ENCODE peak calls at places on chromosomes 4 and X, in eight cellular contexts. A is choroid plexus epithelial cell, M is brain microvascular endothelial cell, Q is fibroblast of pulmonary artery, T is lower leg skin, Z is cardiac fibroblast, E is AG10803, P is mucosa of descending colon. O is an unnamed sample.

GRCh38 chr4:17168571-17168970 is 270.1 kb upstream of the LDB2 start:
- DNase-seq in A (peak; percentile 95), M (peak; percentile 84), Q (peak; percentile 90), T (no peak), Z (peak; percentile 90), E (peak; percentile 62), P (no peak), O (peak; percentile 89)

GRCh38 chr4:37675587-37676290 is 10.4 kb downstream of the RELL1 start:
- DNase-seq in A (no peak), M (no peak), Q (no peak), T (no peak), Z (no peak), E (no peak), P (no peak), O (no peak)

GRCh38 chrX:129961180-129962083 is 21.0 kb upstream of the BCORL1 start:
- DNase-seq in A (no peak), M (peak; percentile 10), Q (no peak), T (peak; percentile 92), Z (no peak), E (no peak), P (peak; percentile 87), O (no peak)

GRCh38 chr4:150039790-150040189 is 38.5 kb upstream of the DCLK2 start:
- DNase-seq in A (no peak), M (no peak), Q (no peak), T (no peak), Z (no peak), E (no peak), P (no peak), O (no peak)

GRCh38 chrX:48752498-48752897 is 9.0 kb upstream of the GLOD5 start:
- DNase-seq in A (no peak), M (no peak), Q (no peak), T (no peak), Z (no peak), E (no peak), P (no peak), O (no peak)

GRCh38 chr4:135492439-135492838 is 1290.8 kb upstream of the PABPC4L start:
- DNase-seq in A (no peak), M (no peak), Q (no peak), T (no peak), Z (no peak), E (no peak), P (no peak), O (no peak)

GRCh38 chrX:40734956-40735317 is 405 bp downstream of the MED14 start:
- DNase-seq in A (peak; percentile 24), M (no peak), Q (peak; percentile 16), T (no peak), Z (peak; percentile 31), E (peak; percentile 3), P (no peak), O (no peak)

GRCh38 chr4:24070117-24070516 is 180.3 kb upstream of the PPARGC1A start:
- DNase-seq in A (peak; percentile 84), M (peak; percentile 79), Q (peak; percentile 73), T (no peak), Z (peak; percentile 47), E (peak; percentile 65), P (no peak), O (peak; percentile 12)

GRCh38 chr4:10096201-10096975 is 20.2 kb downstream of the WDR1 start:
- DNase-seq in A (peak; percentile 96), M (peak; percentile 94), Q (peak; percentile 91), T (peak; percentile 91), Z (peak; percentile 88), E (peak; percentile 87), P (peak; percentile 64), O (peak; percentile 86)

GRCh38 chr4:89316931-89317366 is 9.3 kb upstream of the GPRIN3 start:
- DNase-seq in A (peak; percentile 77), M (peak; percentile 34), Q (peak; percentile 75), T (no peak), Z (peak; percentile 59), E (peak; percentile 60), P (no peak), O (no peak)

GRCh38 chr4:115249808-115250207 is 136.4 kb upstream of the NDST4 start:
- DNase-seq in A (no peak), M (no peak), Q (no peak), T (no peak), Z (no peak), E (no peak), P (no peak), O (no peak)

GRCh38 chrX:74420194-74421035 is 878 bp upstream of the SLC16A2 start:
- DNase-seq in A (peak; percentile 38), M (peak; percentile 11), Q (peak; percentile 58), T (peak; percentile 91), Z (peak; percentile 79), E (peak; percentile 76), P (peak; percentile 64), O (peak; percentile 19)

GRCh38 chrX:25219480-25219879 is 203.7 kb upstream of the ARX start:
- DNase-seq in A (no peak), M (no peak), Q (no peak), T (no peak), Z (no peak), E (no peak), P (no peak), O (no peak)

GRCh38 chr4:178633263-178633662 is 1191.0 kb upstream of the AGA start:
- DNase-seq in A (no peak), M (no peak), Q (no peak), T (no peak), Z (no peak), E (no peak), P (no peak), O (no peak)
- TF ChIP-seq CTCF in A (no peak), M (no peak), Q (no peak), T (no peak), Z (no peak), E (no peak), P (no peak), O (no peak)

DNA sequence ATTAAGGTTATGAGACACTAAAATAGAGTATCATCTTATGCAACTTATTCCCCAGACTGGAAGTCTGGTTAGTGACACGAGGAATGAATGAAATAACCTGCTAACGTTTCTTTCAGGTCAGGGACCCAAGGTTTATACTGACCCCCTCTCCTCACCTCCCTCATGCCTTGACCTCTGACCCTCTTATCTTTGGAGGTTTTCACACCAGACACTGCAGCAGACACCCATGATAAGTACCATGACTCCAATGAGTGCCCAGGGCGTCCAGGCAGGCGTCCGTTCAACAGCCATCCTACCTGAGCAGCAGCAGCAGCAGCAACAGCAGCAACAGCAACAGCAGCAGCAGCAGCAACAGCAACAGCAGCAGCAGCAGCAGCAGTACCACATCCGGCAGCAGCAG is 4.2 kb upstream of the NLGN3 start:
- DNase-seq in A (no peak), M (no peak), Q (no peak), T (no peak), Z (no peak), E (no peak), P (no peak), O (no peak)
- H3K4me3 ChIP-seq in A (no peak overlapping the region), M (no peak overlapping the region), Q (no peak overlapping the region), T (no peak overlapping the region), Z (no peak overlapping the region), E (no peak overlapping the region), P (no peak overlapping the region), O (no peak overlapping the region)

GRCh38 chr4:71081192-71081591 is 87.7 kb downstream of the DCK start:
- DNase-seq in A (no peak), M (no peak), Q (no peak), T (no peak), Z (no peak), E (no peak), P (no peak), O (no peak)
- TF ChIP-seq CTCF in A (no peak), M (no peak), Q (no peak), T (no peak), Z (no peak), E (no peak), P (no peak), O (no peak)

GRCh38 chrX:68997461-68997860 is 167.8 kb downstream of the PJA1 start:
- DNase-seq in A (no peak), M (no peak), Q (no peak), T (peak; percentile 12), Z (no peak), E (no peak), P (no peak), O (no peak)

GRCh38 chrX:68994883-68995255 is 166.0 kb downstream of the EFNB1 start:
- DNase-seq in A (no peak), M (no peak), Q (no peak), T (no peak), Z (no peak), E (no peak), P (no peak), O (no peak)

GRCh38 chrX:68995386-68995779 is 166.6 kb downstream of the EFNB1 start:
- DNase-seq in A (no peak), M (no peak), Q (no peak), T (peak; percentile 72), Z (no peak), E (no peak), P (no peak), O (no peak)

GRCh38 chrX:68994135-68994882 is 165.5 kb downstream of the EFNB1 start:
- DNase-seq in A (no peak), M (no peak), Q (no peak), T (peak; percentile 77), Z (no peak), E (no peak), P (no peak), O (no peak)

DNA sequence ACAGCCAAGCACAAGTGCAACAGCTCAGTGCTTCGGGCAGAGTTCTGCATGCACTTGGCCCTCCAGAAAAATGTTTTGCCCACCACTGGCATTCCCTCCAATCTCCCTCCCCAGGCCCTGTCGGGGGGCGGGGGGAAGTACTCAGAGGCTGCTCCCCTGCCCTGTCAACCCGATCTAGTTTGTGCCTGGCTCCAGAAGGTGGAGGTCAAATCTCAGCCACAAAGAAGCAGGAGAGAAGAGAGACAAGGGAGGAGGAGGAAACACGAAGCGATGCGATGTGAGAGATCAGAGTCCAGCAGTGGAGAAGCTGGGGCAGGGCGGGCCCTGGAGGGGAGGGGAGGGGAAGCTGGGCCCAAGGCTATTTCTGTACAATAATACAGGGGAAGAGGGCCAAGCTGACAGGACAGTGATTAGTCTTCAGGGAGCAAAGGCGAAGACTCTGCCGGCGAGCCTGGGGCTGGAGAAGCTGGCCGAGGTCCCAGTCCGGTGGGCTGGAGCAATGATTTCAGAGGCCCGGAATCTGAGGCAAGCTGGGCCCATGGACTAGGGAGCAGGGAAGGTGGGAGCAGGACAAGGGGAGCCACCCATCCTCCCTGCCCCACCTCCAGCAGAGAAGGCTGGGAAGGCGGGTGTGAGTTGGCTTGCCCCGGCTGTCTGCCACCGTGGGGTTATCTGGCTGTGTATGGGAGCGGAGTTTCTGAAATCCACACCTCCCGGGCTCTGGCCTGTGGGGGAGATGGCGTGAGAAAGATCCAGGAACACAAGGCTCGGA is 167.1 kb downstream of the EFNB1 start:
- DNase-seq in A (peak; percentile 54), M (peak; percentile 23), Q (peak; percentile 91), T (peak; percentile 85), Z (peak; percentile 92), E (peak; percentile 7), P (peak; percentile 77), O (peak; percentile 49)
- H3K4me3 ChIP-seq in A (no peak overlapping the region), M (no peak overlapping the region), Q (no peak overlapping the region), T (no peak overlapping the region), Z (no peak overlapping the region), E (no peak overlapping the region), P (no peak overlapping the region), O (no peak overlapping the region)